ENCODE peak calls at places on chromosomes 11 and 22, in six cellular contexts. E is B cell, Z is lower lobe of right lung, R is fibroblast of pulmonary artery, G is dermis microvascular lymphatic vessel endothelial cell, I is RPMI8226. W is an unnamed sample.
A peak's percentile ranks its signal among the peaks of the same experiment; 100 is the strongest.

GRCh38 chr11:2625183-2625582 is 74.6 kb downstream of the KCNQ1OT1 start:
- DNase-seq in E (no peak), Z (no peak), R (no peak), G (no peak), I (no peak), W (no peak)

GRCh38 chr11:46588131-46588530 is 5.7 kb downstream of the AMBRA1 start:
- DNase-seq in E (no peak), Z (no peak), R (no peak), G (no peak), I (no peak), W (no peak)

GRCh38 chr11:40679276-40679675 is 780.2 kb downstream of the LRRC4C start:
- DNase-seq in E (no peak), Z (no peak), R (no peak), G (no peak), I (no peak), W (no peak)

GRCh38 chr22:49967333-49968241 is 7.0 kb downstream of the PIM3 start:
- DNase-seq in E (peak; percentile 78), Z (peak; percentile 77), R (no peak), G (no peak), I (peak; percentile 90), W (peak; percentile 79)

GRCh38 chr11:63445720-63446119 is 45.2 kb downstream of the PLAAT5 start:
- DNase-seq in E (no peak), Z (no peak), R (peak; percentile 3), G (no peak), I (no peak), W (no peak)

GRCh38 chr11:12280838-12281565 is 96.4 kb upstream of the PARVA start:
- DNase-seq in E (no peak), Z (no peak), R (no peak), G (no peak), I (no peak), W (no peak)

GRCh38 chr11:69691449-69691848 is 12.4 kb downstream of the FGF19 start:
- DNase-seq in E (no peak), Z (no peak), R (peak; percentile 27), G (no peak), I (no peak), W (no peak)

GRCh38 chr11:113162590-113162961 is 151.8 kb upstream of the TTC12 start:
- DNase-seq in E (no peak), Z (no peak), R (peak; percentile 36), G (peak; percentile 79), I (no peak), W (peak; percentile 47)

GRCh38 chr11:116895053-116895757 is 57.8 kb upstream of the APOA1 start:
- DNase-seq in E (peak; percentile 40), Z (peak; percentile 50), R (peak; percentile 29), G (no peak), I (peak; percentile 10), W (peak; percentile 44)

GRCh38 chr11:72223615-72224586 is 666 bp upstream of the INPPL1 start:
- DNase-seq in E (peak; percentile 77), Z (peak; percentile 83), R (peak; percentile 65), G (no peak), I (peak; percentile 51), W (peak; percentile 88)

GRCh38 chr11:12693485-12694181 is 19.4 kb downstream of the TEAD1 start:
- DNase-seq in E (no peak), Z (peak; percentile 50), R (peak; percentile 98), G (peak; percentile 84), I (peak; percentile 43), W (peak; percentile 59)

GRCh38 chr11:65833297-65834030 is at the start of gene SNX32:
- DNase-seq in E (peak; percentile 98), Z (peak; percentile 96), R (peak; percentile 94), G (peak; percentile 79), I (peak; percentile 99), W (peak; percentile 98)

W was measured in Right ventricle myocardium superior.